ENCODE peak calls at places on chromosomes 16 and 17, in ten cellular contexts. One of them, this sample, is unnamed.

GRCh38 chr17:49401971-49402491 is 12.7 kb downstream of the PHB1 start:
- DNase-seq in heart left ventricle: no peak
- DNase-seq in PC-3: no peak
- DNase-seq in tibial nerve: no peak
- DNase-seq in ovary: no peak
- DNase-seq in AG09319: no peak
- DNase-seq in cardiac fibroblast: no peak
- DNase-seq in stomach: no peak
- DNase-seq in D721Med: no peak
- DNase-seq in neural progenitor cell: peak; percentile 23
- DNase-seq in this sample: no peak

GRCh38 chr17:19569785-19570496 is 36.3 kb downstream of the SLC47A1 start:
- DNase-seq in heart left ventricle: no peak
- DNase-seq in PC-3: peak; percentile 60
- DNase-seq in tibial nerve: no peak
- DNase-seq in ovary: no peak
- DNase-seq in AG09319: no peak
- DNase-seq in cardiac fibroblast: no peak
- DNase-seq in stomach: no peak
- DNase-seq in D721Med: no peak
- DNase-seq in neural progenitor cell: no peak
- DNase-seq in this sample: no peak

GRCh38 chr17:6162216-6162615 is 92.0 kb downstream of the WSCD1 start:
- DNase-seq in heart left ventricle: no peak
- DNase-seq in PC-3: no peak
- DNase-seq in tibial nerve: no peak
- DNase-seq in ovary: no peak
- DNase-seq in AG09319: no peak
- DNase-seq in cardiac fibroblast: no peak
- DNase-seq in stomach: no peak
- DNase-seq in D721Med: no peak
- DNase-seq in neural progenitor cell: peak; percentile 28
- DNase-seq in this sample: no peak

GRCh38 chr16:56448005-56448404 is 3.1 kb downstream of the NUDT21 start:
- DNase-seq in heart left ventricle: no peak
- DNase-seq in PC-3: no peak
- DNase-seq in tibial nerve: no peak
- DNase-seq in ovary: no peak
- DNase-seq in AG09319: no peak
- DNase-seq in cardiac fibroblast: no peak
- DNase-seq in stomach: no peak
- DNase-seq in D721Med: no peak
- DNase-seq in neural progenitor cell: no peak
- DNase-seq in this sample: no peak

GRCh38 chr16:85484337-85485295 is 128.5 kb upstream of the GSE1 start:
- DNase-seq in heart left ventricle: no peak
- DNase-seq in PC-3: no peak
- DNase-seq in tibial nerve: no peak
- DNase-seq in ovary: no peak
- DNase-seq in AG09319: no peak
- DNase-seq in cardiac fibroblast: no peak
- DNase-seq in stomach: peak; percentile 42
- DNase-seq in D721Med: no peak
- DNase-seq in neural progenitor cell: no peak
- DNase-seq in this sample: no peak

GRCh38 chr17:72336804-72337070 is 215.9 kb downstream of the SOX9 start:
- DNase-seq in heart left ventricle: no peak
- DNase-seq in PC-3: no peak
- DNase-seq in tibial nerve: no peak
- DNase-seq in ovary: no peak
- DNase-seq in AG09319: no peak
- DNase-seq in cardiac fibroblast: no peak
- DNase-seq in stomach: no peak
- DNase-seq in D721Med: no peak
- DNase-seq in neural progenitor cell: no peak
- DNase-seq in this sample: no peak

GRCh38 chr17:18039535-18040286 is 503 bp downstream of the GID4 start:
- DNase-seq in heart left ventricle: no peak
- DNase-seq in PC-3: peak; percentile 37
- DNase-seq in tibial nerve: peak; percentile 18
- DNase-seq in ovary: peak; percentile 41
- DNase-seq in AG09319: no peak
- DNase-seq in cardiac fibroblast: no peak
- DNase-seq in stomach: peak; percentile 56
- DNase-seq in D721Med: peak; percentile 36
- DNase-seq in neural progenitor cell: peak; percentile 78
- DNase-seq in this sample: no peak

GRCh38 chr17:75335315-75335714 is 46.1 kb upstream of the SLC25A19 start:
- DNase-seq in heart left ventricle: no peak
- DNase-seq in PC-3: no peak
- DNase-seq in tibial nerve: no peak
- DNase-seq in ovary: no peak
- DNase-seq in AG09319: no peak
- DNase-seq in cardiac fibroblast: no peak
- DNase-seq in stomach: no peak
- DNase-seq in D721Med: no peak
- DNase-seq in neural progenitor cell: no peak
- DNase-seq in this sample: no peak

GRCh38 chr17:37219876-37220608 is 155.7 kb upstream of the C17orf78 start:
- DNase-seq in heart left ventricle: no peak
- DNase-seq in PC-3: no peak
- DNase-seq in tibial nerve: no peak
- DNase-seq in ovary: no peak
- DNase-seq in AG09319: no peak
- DNase-seq in cardiac fibroblast: peak; percentile 7
- DNase-seq in stomach: no peak
- DNase-seq in D721Med: no peak
- DNase-seq in neural progenitor cell: peak; percentile 28
- DNase-seq in this sample: no peak

GRCh38 chr17:37225458-37225857 is 150.3 kb upstream of the C17orf78 start:
- DNase-seq in heart left ventricle: no peak
- DNase-seq in PC-3: no peak
- DNase-seq in tibial nerve: no peak
- DNase-seq in ovary: no peak
- DNase-seq in AG09319: no peak
- DNase-seq in cardiac fibroblast: no peak
- DNase-seq in stomach: no peak
- DNase-seq in D721Med: no peak
- DNase-seq in neural progenitor cell: peak; percentile 72
- DNase-seq in this sample: no peak

GRCh38 chr17:37221865-37222264 is 153.9 kb upstream of the C17orf78 start:
- DNase-seq in heart left ventricle: no peak
- DNase-seq in PC-3: no peak
- DNase-seq in tibial nerve: no peak
- DNase-seq in ovary: no peak
- DNase-seq in AG09319: no peak
- DNase-seq in cardiac fibroblast: no peak
- DNase-seq in stomach: no peak
- DNase-seq in D721Med: no peak
- DNase-seq in neural progenitor cell: no peak
- DNase-seq in this sample: no peak

GRCh38 chr17:37218849-37219248 is 156.9 kb upstream of the C17orf78 start:
- DNase-seq in heart left ventricle: no peak
- DNase-seq in PC-3: no peak
- DNase-seq in tibial nerve: no peak
- DNase-seq in ovary: no peak
- DNase-seq in AG09319: no peak
- DNase-seq in cardiac fibroblast: no peak
- DNase-seq in stomach: no peak
- DNase-seq in D721Med: no peak
- DNase-seq in neural progenitor cell: no peak
- DNase-seq in this sample: no peak

DNA sequence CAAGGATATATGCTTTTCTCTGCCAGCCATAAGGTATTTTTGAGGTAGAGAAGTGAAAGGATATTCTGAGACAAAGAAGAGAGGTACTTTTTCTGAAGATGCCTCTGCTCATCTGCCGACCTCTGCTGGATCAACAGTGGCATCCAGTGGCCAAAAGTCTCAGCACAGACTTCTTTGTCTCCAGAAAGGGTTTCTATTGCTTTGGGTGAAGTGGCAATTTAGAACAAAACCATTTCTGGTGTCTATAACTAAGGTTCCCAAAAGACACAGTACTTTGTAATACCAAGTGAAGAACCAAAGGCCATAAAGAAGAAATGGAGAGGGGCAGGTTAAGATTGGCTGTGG is 155.2 kb upstream of the C17orf78 start:
- DNase-seq in heart left ventricle: no peak
- DNase-seq in PC-3: peak; percentile 4
- DNase-seq in tibial nerve: no peak
- DNase-seq in ovary: no peak
- DNase-seq in AG09319: no peak
- DNase-seq in cardiac fibroblast: peak; percentile 49
- DNase-seq in stomach: no peak
- DNase-seq in D721Med: no peak
- DNase-seq in neural progenitor cell: peak; percentile 57
- DNase-seq in this sample: no peak
- TF ChIP-seq CTCF in heart left ventricle: peak; percentile 26
- TF ChIP-seq CTCF in PC-3: peak; percentile 44
- TF ChIP-seq CTCF in tibial nerve: peak; percentile 27
- TF ChIP-seq CTCF in ovary: no peak
- TF ChIP-seq CTCF in AG09319: peak; percentile 59
- TF ChIP-seq CTCF in cardiac fibroblast: peak; percentile 56
- TF ChIP-seq CTCF in stomach: no peak
- TF ChIP-seq CTCF in D721Med: peak; percentile 62
- TF ChIP-seq CTCF in neural progenitor cell: peak; percentile 65
- TF ChIP-seq CTCF in this sample: peak; percentile 74

DNA sequence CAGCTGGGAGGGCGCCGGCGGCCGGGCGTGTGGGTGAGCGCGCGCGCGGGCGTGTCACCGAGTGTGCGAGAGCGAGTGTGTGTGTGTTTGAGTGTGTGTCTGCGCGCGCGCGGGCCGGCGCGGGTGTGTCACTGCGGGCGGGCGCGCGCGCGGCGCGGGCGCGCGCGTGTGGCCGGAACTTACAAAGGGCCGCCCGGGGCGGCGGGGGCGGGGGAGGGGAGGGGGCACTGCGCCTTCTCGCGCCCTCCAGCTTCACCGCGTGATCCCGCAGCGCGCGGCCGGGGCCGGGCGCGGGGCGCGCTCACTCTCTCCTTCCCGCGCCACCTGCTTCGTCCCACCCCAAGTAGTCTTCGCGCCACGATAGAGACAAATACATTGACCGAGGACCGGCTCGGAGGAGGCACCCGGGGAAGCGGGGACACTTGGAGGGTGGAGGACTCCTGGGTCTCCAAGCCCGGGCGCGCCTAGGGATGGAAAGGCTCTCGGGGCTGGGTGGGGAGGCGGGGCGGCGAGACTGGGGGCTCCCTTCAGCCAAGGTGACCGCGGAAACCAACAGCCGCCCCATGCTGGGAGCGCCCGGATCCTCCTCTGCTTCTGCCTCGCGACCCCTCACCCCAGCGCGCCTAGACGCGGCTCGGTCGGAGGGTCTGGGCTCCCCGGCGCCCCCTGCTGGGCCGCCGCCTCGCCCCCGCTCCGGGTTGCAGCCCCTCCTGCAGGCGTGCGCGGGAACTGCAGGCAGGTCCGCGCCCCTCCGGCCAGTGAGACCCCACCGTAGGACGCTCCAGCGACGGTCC is at the start of gene SRCIN1:
- DNase-seq in heart left ventricle: peak; percentile 44
- DNase-seq in PC-3: peak; percentile 57
- DNase-seq in tibial nerve: no peak
- DNase-seq in ovary: peak; percentile 55
- DNase-seq in AG09319: no peak
- DNase-seq in cardiac fibroblast: no peak
- DNase-seq in stomach: peak; percentile 76
- DNase-seq in D721Med: no peak
- DNase-seq in neural progenitor cell: peak; percentile 86
- DNase-seq in this sample: no peak
- TF ChIP-seq CTCF in heart left ventricle: peak; percentile 75
- TF ChIP-seq CTCF in PC-3: peak; percentile 94
- TF ChIP-seq CTCF in tibial nerve: peak; percentile 59
- TF ChIP-seq CTCF in ovary: no peak
- TF ChIP-seq CTCF in AG09319: peak; percentile 53
- TF ChIP-seq CTCF in cardiac fibroblast: peak; percentile 47
- TF ChIP-seq CTCF in stomach: peak; percentile 69
- TF ChIP-seq CTCF in D721Med: peak; percentile 92
- TF ChIP-seq CTCF in neural progenitor cell: peak; percentile 99
- TF ChIP-seq CTCF in this sample: peak; percentile 86

GRCh38 chr17:79840989-79841286 is 1.7 kb upstream of the CBX4 start:
- DNase-seq in heart left ventricle: no peak
- DNase-seq in PC-3: no peak
- DNase-seq in tibial nerve: no peak
- DNase-seq in ovary: no peak
- DNase-seq in AG09319: no peak
- DNase-seq in cardiac fibroblast: no peak
- DNase-seq in stomach: no peak
- DNase-seq in D721Med: no peak
- DNase-seq in neural progenitor cell: no peak
- DNase-seq in this sample: no peak

GRCh38 chr17:79841369-79842135 is 2.3 kb upstream of the CBX4 start:
- DNase-seq in heart left ventricle: no peak
- DNase-seq in PC-3: no peak
- DNase-seq in tibial nerve: no peak
- DNase-seq in ovary: peak; percentile 38
- DNase-seq in AG09319: no peak
- DNase-seq in cardiac fibroblast: no peak
- DNase-seq in stomach: no peak
- DNase-seq in D721Med: no peak
- DNase-seq in neural progenitor cell: peak; percentile 54
- DNase-seq in this sample: no peak

GRCh38 chr17:79838541-79839274 is 532 bp downstream of the CBX4 start:
- DNase-seq in heart left ventricle: peak; percentile 52
- DNase-seq in PC-3: peak; percentile 46
- DNase-seq in tibial nerve: no peak
- DNase-seq in ovary: peak; percentile 60
- DNase-seq in AG09319: no peak
- DNase-seq in cardiac fibroblast: peak; percentile 71
- DNase-seq in stomach: peak; percentile 55
- DNase-seq in D721Med: no peak
- DNase-seq in neural progenitor cell: peak; percentile 87
- DNase-seq in this sample: no peak

GRCh38 chr17:79839363-79840203 is at the start of gene CBX4:
- DNase-seq in heart left ventricle: peak; percentile 96
- DNase-seq in PC-3: peak; percentile 98
- DNase-seq in tibial nerve: peak; percentile 95
- DNase-seq in ovary: peak; percentile 95
- DNase-seq in AG09319: peak; percentile 82
- DNase-seq in cardiac fibroblast: peak; percentile 90
- DNase-seq in stomach: peak; percentile 97
- DNase-seq in D721Med: peak; percentile 80
- DNase-seq in neural progenitor cell: peak; percentile 97
- DNase-seq in this sample: peak; percentile 96

GRCh38 chr17:79840204-79840988 is 1.2 kb upstream of the CBX4 start:
- DNase-seq in heart left ventricle: peak; percentile 72
- DNase-seq in PC-3: no peak
- DNase-seq in tibial nerve: peak; percentile 65
- DNase-seq in ovary: peak; percentile 80
- DNase-seq in AG09319: no peak
- DNase-seq in cardiac fibroblast: peak; percentile 58
- DNase-seq in stomach: peak; percentile 75
- DNase-seq in D721Med: no peak
- DNase-seq in neural progenitor cell: peak; percentile 78
- DNase-seq in this sample: no peak
- TF ChIP-seq CTCF in heart left ventricle: peak; percentile 19
- TF ChIP-seq CTCF in PC-3: peak; percentile 27
- TF ChIP-seq CTCF in tibial nerve: peak; percentile 34
- TF ChIP-seq CTCF in ovary: no peak
- TF ChIP-seq CTCF in AG09319: no peak
- TF ChIP-seq CTCF in cardiac fibroblast: no peak
- TF ChIP-seq CTCF in stomach: no peak
- TF ChIP-seq CTCF in D721Med: peak; percentile 40
- TF ChIP-seq CTCF in neural progenitor cell: peak; percentile 48
- TF ChIP-seq CTCF in this sample: peak; percentile 38

GRCh38 chr16:67114793-67115192 is 5.1 kb downstream of the PHAF1 start:
- DNase-seq in heart left ventricle: no peak
- DNase-seq in PC-3: no peak
- DNase-seq in tibial nerve: no peak
- DNase-seq in ovary: no peak
- DNase-seq in AG09319: no peak
- DNase-seq in cardiac fibroblast: no peak
- DNase-seq in stomach: no peak
- DNase-seq in D721Med: no peak
- DNase-seq in neural progenitor cell: no peak
- DNase-seq in this sample: no peak
- TF ChIP-seq CTCF in heart left ventricle: no peak
- TF ChIP-seq CTCF in PC-3: no peak
- TF ChIP-seq CTCF in tibial nerve: no peak
- TF ChIP-seq CTCF in ovary: no peak
- TF ChIP-seq CTCF in AG09319: no peak
- TF ChIP-seq CTCF in cardiac fibroblast: no peak
- TF ChIP-seq CTCF in stomach: no peak
- TF ChIP-seq CTCF in D721Med: no peak
- TF ChIP-seq CTCF in neural progenitor cell: no peak
- TF ChIP-seq CTCF in this sample: no peak